ENCODE peak calls at places on chromosome 15, in four cellular contexts. N is AG10803, U is cardiac muscle cell, L is fibroblast of villous mesenchyme. A is an unnamed sample.

GRCh38 chr15:41154412-41154811 is 38.3 kb upstream of the INO80 start:
- DNase-seq in N (no peak), U (peak; percentile 15), L (no peak), A (no peak)

GRCh38 chr15:35443376-35443775 is 102.6 kb downstream of the DPH6 start:
- DNase-seq in N (peak; percentile 4), U (no peak), L (no peak), A (no peak)

GRCh38 chr15:57345584-57345983 is 30.7 kb upstream of the CGNL1 start:
- DNase-seq in N (no peak), U (peak; percentile 40), L (no peak), A (no peak)

GRCh38 chr15:40879609-40880008 is 5.6 kb upstream of the RHOV start:
- DNase-seq in N (no peak), U (no peak), L (no peak), A (no peak)

GRCh38 chr15:80317389-80318169 is 65.6 kb upstream of the CTXND1 start:
- DNase-seq in N (peak; percentile 95), U (peak; percentile 87), L (peak; percentile 79), A (peak; percentile 83)

GRCh38 chr15:74339371-74339770 is 28.1 kb downstream of the CYP11A1 start:
- DNase-seq in N (no peak), U (no peak), L (no peak), A (no peak)

GRCh38 chr15:98421419-98422085 is 226.8 kb upstream of the IGF1R start:
- DNase-seq in N (peak; percentile 25), U (peak; percentile 54), L (peak; percentile 23), A (peak; percentile 20)

GRCh38 chr15:98792117-98792516 is 143.8 kb downstream of the IGF1R start:
- DNase-seq in N (no peak), U (no peak), L (no peak), A (no peak)

GRCh38 chr15:80480909-80481308 is 76.7 kb downstream of the ARNT2 start:
- DNase-seq in N (peak; percentile 97), U (peak; percentile 97), L (peak; percentile 91), A (peak; percentile 100)

GRCh38 chr15:63752075-63752684 is 81.6 kb downstream of the HERC1 start:
- DNase-seq in N (peak; percentile 58), U (peak; percentile 70), L (peak; percentile 62), A (peak; percentile 70)

GRCh38 chr15:39075756-39076341 is 505.0 kb upstream of the THBS1 start:
- DNase-seq in N (peak; percentile 60), U (no peak), L (peak; percentile 5), A (peak; percentile 39)

GRCh38 chr15:64599716-64600115 is 139.3 kb downstream of the ZNF609 start:
- DNase-seq in N (peak; percentile 14), U (peak; percentile 47), L (no peak), A (peak; percentile 70)

GRCh38 chr15:99536422-99537033 is 29.3 kb upstream of the MEF2A start:
- DNase-seq in N (peak; percentile 78), U (peak; percentile 50), L (no peak), A (peak; percentile 57)

GRCh38 chr15:58221591-58222241 is 83.5 kb downstream of the AQP9 start:
- DNase-seq in N (peak; percentile 40), U (peak; percentile 53), L (no peak), A (peak; percentile 54)

GRCh38 chr15:60179786-60180391 is 175.8 kb downstream of the FOXB1 start:
- DNase-seq in N (peak; percentile 64), U (peak; percentile 74), L (peak; percentile 56), A (peak; percentile 74)

GRCh38 chr15:70266412-70267089 is 168.8 kb upstream of the TLE3 start:
- DNase-seq in N (peak; percentile 12), U (peak; percentile 96), L (peak; percentile 48), A (peak; percentile 44)

GRCh38 chr15:79084308-79084968 is 6.1 kb downstream of the RASGRF1 start:
- DNase-seq in N (no peak), U (no peak), L (no peak), A (no peak)

GRCh38 chr15:74817370-74817737 is 4.7 kb downstream of the LMAN1L start:
- DNase-seq in N (peak; percentile 15), U (no peak), L (peak; percentile 8), A (no peak)

GRCh38 chr15:36877796-36878744 is 222.3 kb downstream of the MEIS2 start:
- DNase-seq in N (no peak), U (no peak), L (no peak), A (no peak)

GRCh38 chr15:40958723-40959122 is 5.5 kb downstream of the CHAC1 start:
- DNase-seq in N (no peak), U (no peak), L (no peak), A (no peak)

GRCh38 chr15:78943692-78944091 is 1.2 kb downstream of the CTSH start:
- DNase-seq in N (no peak), U (no peak), L (no peak), A (peak; percentile 28)

GRCh38 chr15:25863968-25864580 is 947 bp upstream of the ATP10A start:
- DNase-seq in N (no peak), U (no peak), L (no peak), A (no peak)
- H3K4me3 ChIP-seq in N (peak overlapping the region; percentile 88), U (no peak overlapping the region), L (no peak overlapping the region), A (no peak overlapping the region)

GRCh38 chr15:67832031-67832551 is 6.8 kb downstream of the SKOR1 start:
- DNase-seq in N (peak; percentile 24), U (peak; percentile 56), L (peak; percentile 38), A (peak; percentile 39)
- TF ChIP-seq CTCF in N (peak; percentile 40), U (peak; percentile 51), L (peak; percentile 53), A (no peak)

GRCh38 chr15:90921887-90922286 is 10.5 kb downstream of the HDDC3 start:
- DNase-seq in N (no peak), U (no peak), L (no peak), A (no peak)

GRCh38 chr15:90918835-90919234 is 13.5 kb downstream of the HDDC3 start:
- DNase-seq in N (no peak), U (no peak), L (no peak), A (no peak)

GRCh38 chr15:90929709-90930019 is 2.7 kb downstream of the HDDC3 start:
- DNase-seq in N (no peak), U (no peak), L (no peak), A (no peak)

DNA sequence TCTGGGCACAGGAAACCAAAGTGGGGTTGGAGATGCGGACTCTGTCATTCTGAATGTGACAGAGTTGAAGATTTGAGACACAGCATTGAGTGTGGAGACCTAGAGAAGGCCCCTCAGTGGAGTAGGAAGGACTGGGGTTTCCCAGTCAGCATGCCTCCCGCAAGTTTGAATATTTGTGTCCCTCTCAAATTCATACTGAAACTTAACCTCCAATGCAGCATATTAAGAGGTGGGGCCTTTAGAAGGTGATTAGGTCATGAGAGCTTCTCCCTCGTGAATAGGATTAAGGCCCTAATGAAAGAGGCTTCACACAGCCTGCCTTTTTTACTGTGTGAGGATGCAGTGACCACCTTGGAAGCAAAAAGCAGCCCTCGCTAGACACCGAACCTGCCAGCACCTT is 8.0 kb downstream of the HDDC3 start:
- DNase-seq in N (no peak), U (no peak), L (no peak), A (no peak)
- H3K4me3 ChIP-seq in N (no peak overlapping the region), U (no peak overlapping the region), L (no peak overlapping the region), A (no peak overlapping the region)

GRCh38 chr15:84604804-84605203 is 4.0 kb downstream of the ZSCAN2 start:
- DNase-seq in N (no peak), U (no peak), L (peak; percentile 22), A (no peak)
- TF ChIP-seq CTCF in N (no peak), U (no peak), L (no peak), A (no peak)

GRCh38 chr15:33209575-33210519 is 15.3 kb upstream of the FMN1 start:
- DNase-seq in N (no peak), U (no peak), L (no peak), A (no peak)
- H3K4me3 ChIP-seq in N (no peak overlapping the region), U (no peak overlapping the region), L (no peak overlapping the region), A (no peak overlapping the region)

DNA sequence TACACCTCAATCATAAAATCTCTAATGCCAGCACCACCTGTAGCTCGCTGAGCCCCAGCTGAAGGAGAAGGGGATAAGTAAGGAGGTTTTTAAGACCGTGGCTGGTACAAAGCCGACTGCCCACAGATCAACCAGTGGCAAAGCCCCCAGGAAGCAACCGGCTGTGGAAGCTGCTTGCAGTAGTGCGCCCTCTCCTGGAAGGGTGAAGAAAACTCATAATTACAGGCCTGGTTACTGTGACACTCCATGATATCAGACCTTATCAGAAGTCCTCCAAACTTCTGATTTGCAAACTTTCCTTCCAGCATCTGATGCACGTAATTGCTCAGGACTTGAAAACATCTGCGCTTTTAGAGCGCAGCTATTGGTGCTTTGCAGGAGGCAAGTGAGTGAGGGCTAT is 63.1 kb upstream of the MCTP2 start:
- DNase-seq in N (no peak), U (no peak), L (no peak), A (no peak)
- TF ChIP-seq CTCF in N (peak; percentile 10), U (no peak), L (peak; percentile 6), A (no peak)

GRCh38 chr15:62603757-62604156 is 438.7 kb upstream of the C2CD4B start:
- DNase-seq in N (peak; percentile 96), U (peak; percentile 84), L (peak; percentile 94), A (peak; percentile 88)
- H3K4me3 ChIP-seq in N (no peak overlapping the region), U (no peak overlapping the region), L (no peak overlapping the region), A (no peak overlapping the region)

GRCh38 chr15:100663066-100663465 is 60.7 kb downstream of the ASB7 start:
- DNase-seq in N (no peak), U (peak; percentile 22), L (peak; percentile 20), A (no peak)
- TF ChIP-seq CTCF in N (peak; percentile 29), U (peak; percentile 39), L (peak; percentile 50), A (peak; percentile 22)

DNA sequence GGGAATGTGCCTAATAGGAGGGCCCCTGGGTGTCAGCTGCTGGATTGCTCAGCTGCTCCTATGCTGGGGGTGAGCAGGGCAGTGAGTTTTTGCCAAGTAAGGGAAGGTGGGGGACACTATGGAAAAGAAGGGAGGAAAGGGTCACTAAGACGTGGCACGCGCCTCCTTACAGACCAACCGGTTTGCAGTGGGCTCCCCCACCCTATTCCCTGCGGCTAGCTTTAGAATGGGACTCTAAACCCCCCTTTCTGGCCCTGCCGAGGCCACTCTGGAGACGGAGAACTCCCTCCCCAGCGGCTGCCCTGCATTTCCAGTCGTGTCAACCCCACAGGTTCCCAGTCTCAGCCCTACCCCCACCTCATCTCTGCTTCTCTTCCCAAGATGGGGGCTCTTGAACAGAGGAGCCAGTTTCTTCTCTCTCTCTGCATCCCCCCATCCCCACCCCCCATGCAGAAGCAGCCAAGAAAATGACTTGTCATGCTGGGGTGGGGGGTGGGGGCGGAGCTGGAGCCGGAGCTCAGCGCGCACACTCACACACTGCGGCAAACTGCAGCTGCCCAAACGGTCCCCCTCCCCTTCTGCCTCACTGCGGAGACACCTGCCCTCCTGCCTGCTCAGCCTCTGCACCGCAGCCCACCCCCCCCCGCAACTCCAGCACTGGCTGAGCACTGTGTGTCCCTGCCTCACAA is 809 bp downstream of the MAP1A start:
- DNase-seq in N (peak; percentile 42), U (peak; percentile 41), L (peak; percentile 27), A (peak; percentile 40)
- H3K4me3 ChIP-seq in N (peak overlapping the region; percentile 98), U (peak overlapping the region; percentile 50), L (peak overlapping the region; percentile 89), A (peak overlapping the region; percentile 73)

GRCh38 chr15:101662203-101662602 is 10.0 kb upstream of the TM2D3 start:
- DNase-seq in N (no peak), U (no peak), L (no peak), A (no peak)

GRCh38 chr15:101660005-101660404 is 7.8 kb upstream of the TM2D3 start:
- DNase-seq in N (no peak), U (no peak), L (no peak), A (no peak)

GRCh38 chr15:101669744-101670143 is 17.6 kb upstream of the TM2D3 start:
- DNase-seq in N (no peak), U (peak; percentile 72), L (peak; percentile 42), A (peak; percentile 48)

GRCh38 chr15:101664303-101664913 is 12.2 kb upstream of the TM2D3 start:
- DNase-seq in N (peak; percentile 11), U (no peak), L (peak; percentile 31), A (no peak)
- TF ChIP-seq CTCF in N (peak; percentile 41), U (peak; percentile 10), L (peak; percentile 52), A (peak; percentile 26)

A was measured in fibroblast of the aortic adventitia.